ENCODE peak calls at places on chromosome 16, in five cellular contexts. One of them, this sample, is unnamed.

GRCh38 chr16:66265556-66266133 is 100.8 kb upstream of the CDH5 start:
- DNase-seq in IMR-90: no peak
- DNase-seq in H9: no peak
- DNase-seq in neuronal stem cell: no peak
- DNase-seq in mesenchymal stem cell: no peak
- DNase-seq in this sample: no peak

GRCh38 chr16:75264999-75265910 is 13.8 kb upstream of the BCAR1 start:
- DNase-seq in IMR-90: no peak
- DNase-seq in H9: no peak
- DNase-seq in neuronal stem cell: no peak
- DNase-seq in mesenchymal stem cell: peak
- DNase-seq in this sample: no peak

GRCh38 chr16:27408602-27409031 is 6.6 kb downstream of the IL21R start:
- DNase-seq in IMR-90: no peak
- DNase-seq in H9: no peak
- DNase-seq in neuronal stem cell: no peak
- DNase-seq in mesenchymal stem cell: no peak
- DNase-seq in this sample: no peak

GRCh38 chr16:53089434-53090270 is 34.9 kb downstream of the CHD9 start:
- DNase-seq in IMR-90: no peak
- DNase-seq in H9: no peak
- DNase-seq in neuronal stem cell: peak
- DNase-seq in mesenchymal stem cell: no peak
- DNase-seq in this sample: no peak

GRCh38 chr16:3348547-3349167 is 7.0 kb upstream of the OR2C1 start:
- DNase-seq in IMR-90: no peak
- DNase-seq in H9: no peak
- DNase-seq in neuronal stem cell: no peak
- DNase-seq in mesenchymal stem cell: no peak
- DNase-seq in this sample: no peak

GRCh38 chr16:48235058-48235555 is 9.0 kb upstream of the LONP2 start:
- DNase-seq in IMR-90: no peak
- DNase-seq in H9: no peak
- DNase-seq in neuronal stem cell: no peak
- DNase-seq in mesenchymal stem cell: no peak
- DNase-seq in this sample: no peak

GRCh38 chr16:63617990-63618763 is 1503.7 kb downstream of the CDH11 start:
- DNase-seq in IMR-90: no peak
- DNase-seq in H9: peak
- DNase-seq in neuronal stem cell: no peak
- DNase-seq in mesenchymal stem cell: peak
- DNase-seq in this sample: no peak

GRCh38 chr16:79150626-79151025 is 449.9 kb downstream of the MAF start:
- DNase-seq in IMR-90: no peak
- DNase-seq in H9: no peak
- DNase-seq in neuronal stem cell: no peak
- DNase-seq in mesenchymal stem cell: no peak
- DNase-seq in this sample: no peak

GRCh38 chr16:80684906-80685305 is 119.5 kb downstream of the CDYL2 start:
- DNase-seq in IMR-90: no peak
- DNase-seq in H9: no peak
- DNase-seq in neuronal stem cell: no peak
- DNase-seq in mesenchymal stem cell: no peak
- DNase-seq in this sample: no peak

GRCh38 chr16:733382-734207 is 6.7 kb downstream of the HAGHL start:
- DNase-seq in IMR-90: no peak
- DNase-seq in H9: no peak
- DNase-seq in neuronal stem cell: no peak
- DNase-seq in mesenchymal stem cell: no peak
- DNase-seq in this sample: no peak

GRCh38 chr16:10741844-10742243 is 1.8 kb upstream of the NUBP1 start:
- DNase-seq in IMR-90: peak
- DNase-seq in H9: no peak
- DNase-seq in neuronal stem cell: no peak
- DNase-seq in mesenchymal stem cell: no peak
- DNase-seq in this sample: no peak

GRCh38 chr16:590165-590874 is 454 bp downstream of the RAB40C start:
- DNase-seq in IMR-90: peak
- DNase-seq in H9: no peak
- DNase-seq in neuronal stem cell: no peak
- DNase-seq in mesenchymal stem cell: peak
- DNase-seq in this sample: no peak

GRCh38 chr16:79723583-79724168 is 123.1 kb upstream of the MAF start:
- DNase-seq in IMR-90: no peak
- DNase-seq in H9: no peak
- DNase-seq in neuronal stem cell: peak
- DNase-seq in mesenchymal stem cell: no peak
- DNase-seq in this sample: no peak

GRCh38 chr16:2963611-2964415 is at the start of gene KREMEN2:
- DNase-seq in IMR-90: no peak
- DNase-seq in H9: peak
- DNase-seq in neuronal stem cell: peak
- DNase-seq in mesenchymal stem cell: peak
- DNase-seq in this sample: peak

GRCh38 chr16:1690810-1691209 is 12.7 kb downstream of the JPT2 start:
- DNase-seq in IMR-90: no peak
- DNase-seq in H9: no peak
- DNase-seq in neuronal stem cell: no peak
- DNase-seq in mesenchymal stem cell: no peak
- DNase-seq in this sample: no peak

GRCh38 chr16:64092284-64092683 is 1029.6 kb downstream of the CDH11 start:
- DNase-seq in IMR-90: peak
- DNase-seq in H9: no peak
- DNase-seq in neuronal stem cell: no peak
- DNase-seq in mesenchymal stem cell: peak
- DNase-seq in this sample: peak

GRCh38 chr16:35181422-35182030 is 1722.1 kb downstream of the TP53TG3F start:
- DNase-seq in IMR-90: no peak
- DNase-seq in H9: no peak
- DNase-seq in neuronal stem cell: no peak
- DNase-seq in mesenchymal stem cell: no peak
- DNase-seq in this sample: no peak

GRCh38 chr16:28136751-28137434 is 73.4 kb upstream of the GSG1L start:
- DNase-seq in IMR-90: no peak
- DNase-seq in H9: no peak
- DNase-seq in neuronal stem cell: no peak
- DNase-seq in mesenchymal stem cell: no peak
- DNase-seq in this sample: no peak

GRCh38 chr16:61858996-61859395 is 177.2 kb downstream of the CDH8 start:
- DNase-seq in IMR-90: no peak
- DNase-seq in H9: no peak
- DNase-seq in neuronal stem cell: no peak
- DNase-seq in mesenchymal stem cell: peak
- DNase-seq in this sample: no peak

GRCh38 chr16:86680137-86680536 is 101.8 kb downstream of the FOXL1 start:
- DNase-seq in IMR-90: peak
- DNase-seq in H9: no peak
- DNase-seq in neuronal stem cell: no peak
- DNase-seq in mesenchymal stem cell: peak
- DNase-seq in this sample: no peak

GRCh38 chr16:70529051-70529777 is 5.6 kb downstream of the SF3B3 start:
- DNase-seq in IMR-90: peak
- DNase-seq in H9: no peak
- DNase-seq in neuronal stem cell: no peak
- DNase-seq in mesenchymal stem cell: peak
- DNase-seq in this sample: peak

GRCh38 chr16:89315791-89316581 is 98.5 kb downstream of the ZNF778 start:
- DNase-seq in IMR-90: peak
- DNase-seq in H9: no peak
- DNase-seq in neuronal stem cell: no peak
- DNase-seq in mesenchymal stem cell: peak
- DNase-seq in this sample: no peak

GRCh38 chr16:52446076-52446475 is 100.9 kb downstream of the TOX3 start:
- DNase-seq in IMR-90: no peak
- DNase-seq in H9: no peak
- DNase-seq in neuronal stem cell: no peak
- DNase-seq in mesenchymal stem cell: no peak
- DNase-seq in this sample: no peak

GRCh38 chr16:65125322-65125721 is 3.5 kb upstream of the CDH11 start:
- DNase-seq in IMR-90: peak
- DNase-seq in H9: no peak
- DNase-seq in neuronal stem cell: no peak
- DNase-seq in mesenchymal stem cell: peak
- DNase-seq in this sample: no peak

GRCh38 chr16:3949287-3949686 is 68.8 kb upstream of the CREBBP start:
- DNase-seq in IMR-90: no peak
- DNase-seq in H9: no peak
- DNase-seq in neuronal stem cell: no peak
- DNase-seq in mesenchymal stem cell: no peak
- DNase-seq in this sample: no peak

GRCh38 chr16:87847785-87848675 is 21.3 kb downstream of the SLC7A5 start:
- DNase-seq in IMR-90: no peak
- DNase-seq in H9: no peak
- DNase-seq in neuronal stem cell: no peak
- DNase-seq in mesenchymal stem cell: no peak
- DNase-seq in this sample: no peak

GRCh38 chr16:87847467-87847784 is 21.9 kb downstream of the SLC7A5 start:
- DNase-seq in IMR-90: no peak
- DNase-seq in H9: no peak
- DNase-seq in neuronal stem cell: no peak
- DNase-seq in mesenchymal stem cell: no peak
- DNase-seq in this sample: no peak

GRCh38 chr16:87849419-87850008 is 19.8 kb downstream of the SLC7A5 start:
- DNase-seq in IMR-90: no peak
- DNase-seq in H9: no peak
- DNase-seq in neuronal stem cell: no peak
- DNase-seq in mesenchymal stem cell: no peak
- DNase-seq in this sample: no peak

GRCh38 chr16:87850009-87851006 is 19.0 kb downstream of the SLC7A5 start:
- DNase-seq in IMR-90: peak
- DNase-seq in H9: peak
- DNase-seq in neuronal stem cell: peak
- DNase-seq in mesenchymal stem cell: peak
- DNase-seq in this sample: peak

DNA sequence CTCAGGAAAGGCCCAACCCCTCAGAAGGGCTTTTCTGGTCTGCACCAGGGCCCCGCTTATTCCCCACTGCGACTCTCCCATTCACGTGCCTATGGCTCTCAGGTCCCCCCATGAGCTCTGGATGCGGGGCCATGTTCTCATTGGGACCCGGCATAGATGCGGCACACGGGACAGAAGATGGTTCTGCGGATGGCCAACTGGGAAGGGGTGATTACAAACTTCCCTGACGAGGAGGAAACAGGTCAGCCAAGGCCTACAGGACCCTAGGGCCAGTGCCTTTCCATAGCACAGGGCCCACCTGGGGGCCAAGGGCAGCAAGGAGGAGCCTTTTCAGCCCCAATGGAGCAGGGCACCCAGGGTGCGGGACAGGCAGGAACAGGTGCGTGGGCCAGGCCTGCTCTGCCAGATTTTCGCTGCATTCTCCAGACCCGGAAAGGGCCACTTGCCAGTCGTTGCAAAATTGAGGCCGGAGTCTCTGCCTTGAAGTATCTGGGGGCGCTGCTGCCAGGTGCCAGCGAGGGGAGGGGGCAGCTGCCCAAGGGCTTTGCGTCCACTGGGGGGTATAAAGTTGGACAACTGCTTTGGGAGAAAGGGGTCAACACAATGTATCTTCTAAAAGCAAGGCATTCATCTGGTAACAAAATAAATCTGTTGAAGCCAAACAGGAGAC is 20.5 kb downstream of the SLC7A5 start:
- DNase-seq in IMR-90: no peak
- DNase-seq in H9: no peak
- DNase-seq in neuronal stem cell: no peak
- DNase-seq in mesenchymal stem cell: no peak
- DNase-seq in this sample: no peak
- H2BK5ac ChIP-seq in IMR-90: no peak
- H2BK5ac ChIP-seq in H9: no peak
- H2BK5ac ChIP-seq in neuronal stem cell: peak
- H2BK5ac ChIP-seq in mesenchymal stem cell: no peak
- H2BK5ac ChIP-seq in this sample: no peak

DNA sequence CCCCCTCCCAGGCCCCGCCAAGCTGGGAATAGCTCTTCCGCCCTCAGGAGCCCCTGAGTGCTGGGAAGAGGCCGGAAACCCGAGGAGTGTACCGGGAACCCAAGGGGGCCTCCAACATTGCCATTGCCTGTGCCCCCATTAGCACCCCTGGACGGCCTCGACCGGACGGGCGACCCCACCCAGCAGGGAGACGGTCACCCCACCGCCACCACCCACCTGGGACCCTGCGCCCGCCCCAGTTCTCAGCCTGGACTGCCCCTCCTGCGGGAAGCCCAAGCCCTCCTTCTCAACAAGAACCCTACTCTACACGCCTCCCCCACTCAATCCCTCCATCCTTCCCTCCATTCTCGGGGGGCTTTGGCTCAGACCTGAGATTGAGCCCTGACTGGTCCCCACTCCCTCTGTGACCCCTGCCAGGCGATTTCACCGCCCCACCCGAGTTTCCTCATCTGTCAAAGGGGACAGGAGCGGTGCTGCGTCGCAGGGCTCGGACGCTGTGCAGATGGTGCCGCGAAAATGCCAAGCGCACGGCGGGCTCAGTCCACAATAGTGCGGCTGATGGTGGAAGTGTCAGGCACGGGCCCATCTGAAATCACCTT is 1.8 kb downstream of the CARHSP1 start:
- DNase-seq in IMR-90: no peak
- DNase-seq in H9: no peak
- DNase-seq in neuronal stem cell: no peak
- DNase-seq in mesenchymal stem cell: peak
- DNase-seq in this sample: no peak
- H4K91ac ChIP-seq in IMR-90: peak
- H4K91ac ChIP-seq in H9: no peak
- H4K91ac ChIP-seq in neuronal stem cell: peak
- H4K91ac ChIP-seq in mesenchymal stem cell: peak
- H4K91ac ChIP-seq in this sample: peak

DNA sequence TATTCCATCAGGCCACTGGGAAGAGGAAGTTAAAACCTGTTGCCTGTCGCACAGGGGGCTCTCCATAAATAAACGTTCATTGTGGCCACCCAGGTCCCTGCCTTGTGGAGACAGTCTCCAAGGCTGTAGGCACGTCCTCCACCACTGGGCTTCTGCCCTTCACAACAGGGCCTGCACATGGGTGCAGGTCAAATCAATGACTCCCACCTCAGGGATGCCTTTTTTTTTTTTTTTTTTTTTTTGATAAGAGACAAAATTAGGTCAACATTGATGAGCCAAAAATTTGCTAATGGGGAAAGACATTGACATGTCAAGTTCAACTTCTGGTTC is 12.6 kb upstream of the SLC12A3 start:
- DNase-seq in IMR-90: no peak
- DNase-seq in H9: no peak
- DNase-seq in neuronal stem cell: no peak
- DNase-seq in mesenchymal stem cell: no peak
- DNase-seq in this sample: no peak
- H2BK5ac ChIP-seq in IMR-90: no peak
- H2BK5ac ChIP-seq in H9: no peak
- H2BK5ac ChIP-seq in neuronal stem cell: no peak
- H2BK5ac ChIP-seq in mesenchymal stem cell: no peak
- H2BK5ac ChIP-seq in this sample: no peak

DNA sequence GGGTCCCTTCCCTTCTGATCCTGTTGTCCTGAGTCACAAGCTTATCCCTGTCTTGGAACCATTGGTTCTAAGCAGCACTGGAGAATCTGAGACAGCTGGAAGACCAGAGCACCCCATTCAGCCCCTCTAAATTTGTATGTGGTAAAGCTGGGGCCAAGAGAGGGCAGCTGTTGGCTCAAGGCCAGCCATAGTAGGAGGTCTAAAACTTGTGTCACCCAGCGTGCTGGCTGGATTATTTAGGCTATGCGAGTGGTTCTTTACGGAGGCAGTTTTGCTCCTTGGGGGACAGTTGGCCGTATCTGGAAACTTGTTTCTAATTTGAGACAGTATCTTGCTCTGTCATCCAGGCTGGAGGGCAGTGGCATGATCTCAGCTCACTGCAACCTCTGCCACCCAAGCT is 69.6 kb upstream of the GSE1 start:
- DNase-seq in IMR-90: no peak
- DNase-seq in H9: no peak
- DNase-seq in neuronal stem cell: no peak
- DNase-seq in mesenchymal stem cell: no peak
- DNase-seq in this sample: no peak
- H4K91ac ChIP-seq in IMR-90: no peak
- H4K91ac ChIP-seq in H9: no peak
- H4K91ac ChIP-seq in neuronal stem cell: no peak
- H4K91ac ChIP-seq in mesenchymal stem cell: no peak
- H4K91ac ChIP-seq in this sample: no peak

This sample was measured in trophoblast cell.